ENCODE peak calls at places on chromosomes 2 and 18, in eight cellular contexts. H, C, J, K, I, X, U and B are unnamed samples. For H3K27me3, the result is how much of the 10 kb centered on the place peaks cover.

GRCh38 chr2:182862003-182862402 is 4.4 kb downstream of the FRZB start:
- DNase-seq in X (no peak), I (no peak), U (peak), J (no peak), H (no peak), C (no peak), K (peak), B (no peak)

GRCh38 chr2:7119504-7119835 is 202.3 kb downstream of the RNF144A start:
- DNase-seq in I (no peak), X (no peak), K (no peak), C (no peak), H (no peak), J (no peak), U (no peak), B (no peak)

GRCh38 chr2:204871246-204871953 is 326.1 kb downstream of the PARD3B start:
- DNase-seq in X (peak), U (no peak), I (peak), H (no peak), J (no peak), C (no peak), K (no peak), B (no peak)

GRCh38 chr2:37555457-37555856 is 116.0 kb downstream of the CDC42EP3 start:
- DNase-seq in X (no peak), H (no peak), C (no peak), K (no peak), U (no peak), J (no peak), I (no peak), B (no peak)

GRCh38 chr2:207475546-207475945 is 54.2 kb upstream of the CREB1 start:
- DNase-seq in H (no peak), J (no peak), K (no peak), C (no peak), I (no peak), U (no peak), X (no peak), B (no peak)

GRCh38 chr2:104844813-104845551 is 8.9 kb upstream of the POU3F3 start:
- DNase-seq in K (no peak), I (peak), U (no peak), C (no peak), J (peak), X (no peak), H (peak), B (no peak)

GRCh38 chr2:73739101-73739500 is 2.0 kb upstream of the TPRKB start:
- DNase-seq in J (no peak), X (no peak), C (no peak), I (no peak), U (no peak), K (no peak), H (no peak), B (no peak)

GRCh38 chr2:152189622-152190495 is 14.3 kb upstream of the STAM2 start:
- DNase-seq in H (peak), C (no peak), J (no peak), K (no peak), U (no peak), X (peak), I (peak), B (no peak)

GRCh38 chr2:3198119-3198518 is 179.5 kb downstream of the EIPR1 start:
- DNase-seq in I (peak), K (no peak), C (no peak), J (no peak), H (no peak), U (no peak), X (no peak), B (no peak)

GRCh38 chr2:74413001-74413698 is 8.3 kb downstream of the C2orf81 start:
- DNase-seq in C (no peak), J (no peak), K (no peak), I (no peak), X (no peak), H (no peak), U (no peak), B (no peak)

GRCh38 chr2:229087843-229088520 is 183.1 kb downstream of the PID1 start:
- DNase-seq in K (no peak), U (no peak), J (no peak), X (no peak), H (no peak), I (no peak), C (no peak), B (no peak)

GRCh38 chr2:68185541-68186164 is 28.0 kb downstream of the PNO1 start:
- DNase-seq in X (no peak), I (peak), J (no peak), U (peak), C (no peak), K (no peak), H (no peak), B (peak)

DNA sequence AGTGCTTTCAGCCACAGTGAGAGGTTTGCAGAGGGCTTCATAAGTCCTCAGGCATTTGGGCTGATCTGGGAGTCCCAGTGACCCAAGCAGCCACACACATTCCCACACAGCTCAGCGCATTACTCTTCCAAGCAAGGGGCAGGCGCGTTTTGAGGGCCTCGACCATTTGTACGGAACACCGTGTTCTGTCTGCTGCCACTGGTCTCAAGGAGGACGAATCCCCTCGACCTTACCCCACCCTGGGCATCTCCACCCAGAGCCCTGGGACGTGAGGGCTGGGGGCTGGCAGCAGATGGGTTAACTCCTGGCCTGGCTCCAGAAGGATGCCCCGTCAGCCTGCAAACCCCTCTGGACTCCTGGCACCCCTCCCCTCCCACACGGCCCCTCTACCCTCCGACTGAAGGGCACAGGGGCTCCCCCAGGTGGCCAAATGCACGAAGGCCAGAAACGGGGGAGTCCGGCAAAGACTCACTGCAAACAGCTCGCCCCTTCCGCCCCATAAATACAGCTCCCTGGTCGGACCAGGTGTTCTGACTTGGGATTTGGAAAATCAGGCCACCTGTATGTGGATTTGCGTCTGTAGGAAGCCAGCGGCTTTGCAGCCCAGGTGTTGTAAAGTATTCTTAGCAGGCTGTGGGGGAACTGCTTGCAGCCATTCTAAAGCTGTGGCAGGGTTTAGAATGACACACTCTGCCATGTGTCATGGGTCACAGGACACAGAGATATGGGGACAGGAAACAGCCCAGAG is 33.6 kb upstream of the PTMA start:
- DNase-seq in H (peak), K (no peak), J (no peak), C (peak), X (no peak), U (peak), I (peak), B (peak)
- H3K27ac ChIP-seq in H (peak), K (peak), J (peak), C (no peak), X (no peak), U (peak), I (peak), B (no peak)

GRCh38 chr18:54630963-54631362 is 39.9 kb downstream of the DYNAP start:
- DNase-seq in I (no peak), J (no peak), U (no peak), H (no peak), C (no peak), X (no peak), K (no peak), B (no peak)

GRCh38 chr18:54622084-54622483 is 31.0 kb downstream of the DYNAP start:
- DNase-seq in C (no peak), I (no peak), J (no peak), K (no peak), H (no peak), U (no peak), X (no peak), B (no peak)

GRCh38 chr18:54626779-54627178 is 35.7 kb downstream of the DYNAP start:
- DNase-seq in X (no peak), U (no peak), I (no peak), K (no peak), J (no peak), H (no peak), C (no peak), B (no peak)
- H3K27me3 ChIP-seq in X (under half), U (under half), I (under half), K (under half), J (under half), H (under half), C (under half), B (under half)

GRCh38 chr18:73980289-73980979 is 167.2 kb downstream of the FBXO15 start:
- DNase-seq in J (no peak), C (no peak), X (no peak), H (no peak), I (peak), K (no peak), U (no peak), B (no peak)
- TF ChIP-seq CTCF in J (no peak), C (no peak), X (peak), H (peak), I (peak), K (no peak), U (no peak), B (no peak)

DNA sequence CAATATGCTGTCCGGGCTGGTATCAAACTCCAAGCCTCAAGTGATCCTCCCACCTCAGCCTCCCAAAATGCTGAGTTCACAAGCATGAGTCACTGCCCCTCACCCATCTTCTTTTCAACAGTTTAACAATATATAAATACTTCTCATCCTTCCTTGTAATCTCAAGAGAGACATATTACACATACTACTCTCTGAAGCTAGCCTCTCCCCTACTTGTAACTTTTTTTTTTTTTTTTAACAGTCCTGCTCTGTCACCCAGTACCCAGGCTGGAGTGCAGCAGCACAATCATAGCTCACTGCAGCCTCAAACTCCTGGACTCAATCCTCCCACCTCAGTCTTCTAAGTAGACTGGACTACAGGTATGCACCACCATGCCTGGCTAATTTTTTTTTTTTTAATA is 5.7 kb downstream of the GFPT1 start:
- DNase-seq in X (no peak), U (no peak), C (no peak), J (no peak), I (no peak), K (no peak), H (no peak), B (no peak)
- H3K27ac ChIP-seq in X (no peak), U (no peak), C (peak), J (no peak), I (no peak), K (no peak), H (no peak), B (no peak)